ENCODE peak calls at places on chromosomes 13 and 19, in ten cellular contexts. One of them, this sample, is unnamed.

GRCh38 chr13:98322091-98322718 is 145.1 kb upstream of the RNF113B start:
- ATAC-seq in activated naive CD8-positive, alpha-beta T cell treated with anti-CD3 and anti-CD28 coated beads, Interleukin-2, amount 50 U/mL, for 24 hours: no peak
- ATAC-seq in psoas muscle: no peak
- ATAC-seq in activated CD8-positive, alpha-beta T cell treated with anti-CD3 and anti-CD28 coated beads, Interleukin-2, amount 10 ng/mL, durations not matched to agents 7 days and 5 days: no peak
- ATAC-seq in IMR-90: no peak
- ATAC-seq in gastroesophageal sphincter: no peak
- ATAC-seq in stimulated activated naive B cell treated with anti-CD40 and anti-IgM and Interleukin-4, amounts not matched to agents 10 μg/mL and 1 μg/mL and 100 μg/mL, for 72 hours: no peak
- ATAC-seq in activated CD4-positive, alpha-beta T cell treated with anti-CD3 and anti-CD28 coated beads for 36 hours: no peak
- ATAC-seq in aorta: no peak
- ATAC-seq in naive B cell: no peak
- ATAC-seq in this sample: no peak

GRCh38 chr13:110179116-110179857 is 127.7 kb downstream of the COL4A1 start:
- ATAC-seq in naive B cell: no peak
- ATAC-seq in psoas muscle: no peak
- ATAC-seq in activated naive CD8-positive, alpha-beta T cell treated with anti-CD3 and anti-CD28 coated beads, Interleukin-2, amount 50 U/mL, for 24 hours: no peak
- ATAC-seq in aorta: no peak
- ATAC-seq in gastroesophageal sphincter: no peak
- ATAC-seq in IMR-90: no peak
- ATAC-seq in activated CD4-positive, alpha-beta T cell treated with anti-CD3 and anti-CD28 coated beads for 36 hours: no peak
- ATAC-seq in activated CD8-positive, alpha-beta T cell treated with anti-CD3 and anti-CD28 coated beads, Interleukin-2, amount 10 ng/mL, durations not matched to agents 7 days and 5 days: no peak
- ATAC-seq in stimulated activated naive B cell treated with anti-CD40 and anti-IgM and Interleukin-4, amounts not matched to agents 10 μg/mL and 1 μg/mL and 100 μg/mL, for 72 hours: no peak
- ATAC-seq in this sample: no peak

GRCh38 chr19:10975374-10976036 is 14.7 kb downstream of the SMARCA4 start:
- ATAC-seq in activated naive CD8-positive, alpha-beta T cell treated with anti-CD3 and anti-CD28 coated beads, Interleukin-2, amount 50 U/mL, for 24 hours: no peak
- ATAC-seq in IMR-90: peak
- ATAC-seq in activated CD4-positive, alpha-beta T cell treated with anti-CD3 and anti-CD28 coated beads for 36 hours: no peak
- ATAC-seq in activated CD8-positive, alpha-beta T cell treated with anti-CD3 and anti-CD28 coated beads, Interleukin-2, amount 10 ng/mL, durations not matched to agents 7 days and 5 days: no peak
- ATAC-seq in psoas muscle: peak
- ATAC-seq in stimulated activated naive B cell treated with anti-CD40 and anti-IgM and Interleukin-4, amounts not matched to agents 10 μg/mL and 1 μg/mL and 100 μg/mL, for 72 hours: no peak
- ATAC-seq in gastroesophageal sphincter: peak
- ATAC-seq in naive B cell: no peak
- ATAC-seq in aorta: peak
- ATAC-seq in this sample: no peak

GRCh38 chr19:37519890-37520289 is 13.2 kb downstream of the ZNF793 start:
- ATAC-seq in psoas muscle: no peak
- ATAC-seq in gastroesophageal sphincter: no peak
- ATAC-seq in naive B cell: no peak
- ATAC-seq in activated CD4-positive, alpha-beta T cell treated with anti-CD3 and anti-CD28 coated beads for 36 hours: peak
- ATAC-seq in IMR-90: no peak
- ATAC-seq in aorta: no peak
- ATAC-seq in activated naive CD8-positive, alpha-beta T cell treated with anti-CD3 and anti-CD28 coated beads, Interleukin-2, amount 50 U/mL, for 24 hours: peak
- ATAC-seq in stimulated activated naive B cell treated with anti-CD40 and anti-IgM and Interleukin-4, amounts not matched to agents 10 μg/mL and 1 μg/mL and 100 μg/mL, for 72 hours: peak
- ATAC-seq in activated CD8-positive, alpha-beta T cell treated with anti-CD3 and anti-CD28 coated beads, Interleukin-2, amount 10 ng/mL, durations not matched to agents 7 days and 5 days: no peak
- ATAC-seq in this sample: peak

GRCh38 chr13:75724742-75725504 is 88.8 kb downstream of the LMO7 start:
- ATAC-seq in IMR-90: no peak
- ATAC-seq in naive B cell: no peak
- ATAC-seq in activated CD4-positive, alpha-beta T cell treated with anti-CD3 and anti-CD28 coated beads for 36 hours: no peak
- ATAC-seq in activated CD8-positive, alpha-beta T cell treated with anti-CD3 and anti-CD28 coated beads, Interleukin-2, amount 10 ng/mL, durations not matched to agents 7 days and 5 days: no peak
- ATAC-seq in activated naive CD8-positive, alpha-beta T cell treated with anti-CD3 and anti-CD28 coated beads, Interleukin-2, amount 50 U/mL, for 24 hours: no peak
- ATAC-seq in gastroesophageal sphincter: no peak
- ATAC-seq in psoas muscle: peak
- ATAC-seq in aorta: no peak
- ATAC-seq in stimulated activated naive B cell treated with anti-CD40 and anti-IgM and Interleukin-4, amounts not matched to agents 10 μg/mL and 1 μg/mL and 100 μg/mL, for 72 hours: no peak
- ATAC-seq in this sample: no peak

GRCh38 chr19:42380155-42380554 is 9.9 kb downstream of the CNFN start:
- ATAC-seq in activated CD4-positive, alpha-beta T cell treated with anti-CD3 and anti-CD28 coated beads for 36 hours: no peak
- ATAC-seq in stimulated activated naive B cell treated with anti-CD40 and anti-IgM and Interleukin-4, amounts not matched to agents 10 μg/mL and 1 μg/mL and 100 μg/mL, for 72 hours: no peak
- ATAC-seq in activated CD8-positive, alpha-beta T cell treated with anti-CD3 and anti-CD28 coated beads, Interleukin-2, amount 10 ng/mL, durations not matched to agents 7 days and 5 days: no peak
- ATAC-seq in gastroesophageal sphincter: no peak
- ATAC-seq in psoas muscle: no peak
- ATAC-seq in activated naive CD8-positive, alpha-beta T cell treated with anti-CD3 and anti-CD28 coated beads, Interleukin-2, amount 50 U/mL, for 24 hours: no peak
- ATAC-seq in naive B cell: no peak
- ATAC-seq in aorta: no peak
- ATAC-seq in IMR-90: no peak
- ATAC-seq in this sample: no peak

GRCh38 chr13:98674968-98675528 is 77.4 kb downstream of the SLC15A1 start:
- ATAC-seq in stimulated activated naive B cell treated with anti-CD40 and anti-IgM and Interleukin-4, amounts not matched to agents 10 μg/mL and 1 μg/mL and 100 μg/mL, for 72 hours: no peak
- ATAC-seq in naive B cell: no peak
- ATAC-seq in gastroesophageal sphincter: no peak
- ATAC-seq in IMR-90: no peak
- ATAC-seq in activated CD4-positive, alpha-beta T cell treated with anti-CD3 and anti-CD28 coated beads for 36 hours: no peak
- ATAC-seq in psoas muscle: no peak
- ATAC-seq in activated CD8-positive, alpha-beta T cell treated with anti-CD3 and anti-CD28 coated beads, Interleukin-2, amount 10 ng/mL, durations not matched to agents 7 days and 5 days: no peak
- ATAC-seq in activated naive CD8-positive, alpha-beta T cell treated with anti-CD3 and anti-CD28 coated beads, Interleukin-2, amount 50 U/mL, for 24 hours: no peak
- ATAC-seq in aorta: no peak
- ATAC-seq in this sample: no peak

GRCh38 chr13:21033866-21034601 is 27.4 kb downstream of the LATS2 start:
- ATAC-seq in gastroesophageal sphincter: peak
- ATAC-seq in psoas muscle: peak
- ATAC-seq in naive B cell: no peak
- ATAC-seq in activated CD8-positive, alpha-beta T cell treated with anti-CD3 and anti-CD28 coated beads, Interleukin-2, amount 10 ng/mL, durations not matched to agents 7 days and 5 days: no peak
- ATAC-seq in IMR-90: peak
- ATAC-seq in activated naive CD8-positive, alpha-beta T cell treated with anti-CD3 and anti-CD28 coated beads, Interleukin-2, amount 50 U/mL, for 24 hours: no peak
- ATAC-seq in aorta: peak
- ATAC-seq in stimulated activated naive B cell treated with anti-CD40 and anti-IgM and Interleukin-4, amounts not matched to agents 10 μg/mL and 1 μg/mL and 100 μg/mL, for 72 hours: peak
- ATAC-seq in activated CD4-positive, alpha-beta T cell treated with anti-CD3 and anti-CD28 coated beads for 36 hours: no peak
- ATAC-seq in this sample: peak

GRCh38 chr13:110423689-110424302 is 116.7 kb downstream of the COL4A2 start:
- ATAC-seq in activated naive CD8-positive, alpha-beta T cell treated with anti-CD3 and anti-CD28 coated beads, Interleukin-2, amount 50 U/mL, for 24 hours: no peak
- ATAC-seq in naive B cell: no peak
- ATAC-seq in psoas muscle: peak
- ATAC-seq in stimulated activated naive B cell treated with anti-CD40 and anti-IgM and Interleukin-4, amounts not matched to agents 10 μg/mL and 1 μg/mL and 100 μg/mL, for 72 hours: peak
- ATAC-seq in IMR-90: no peak
- ATAC-seq in aorta: no peak
- ATAC-seq in gastroesophageal sphincter: no peak
- ATAC-seq in activated CD8-positive, alpha-beta T cell treated with anti-CD3 and anti-CD28 coated beads, Interleukin-2, amount 10 ng/mL, durations not matched to agents 7 days and 5 days: no peak
- ATAC-seq in activated CD4-positive, alpha-beta T cell treated with anti-CD3 and anti-CD28 coated beads for 36 hours: no peak
- ATAC-seq in this sample: no peak

GRCh38 chr13:57424379-57424778 is 207.2 kb upstream of the PCDH17 start:
- ATAC-seq in stimulated activated naive B cell treated with anti-CD40 and anti-IgM and Interleukin-4, amounts not matched to agents 10 μg/mL and 1 μg/mL and 100 μg/mL, for 72 hours: no peak
- ATAC-seq in naive B cell: no peak
- ATAC-seq in activated CD8-positive, alpha-beta T cell treated with anti-CD3 and anti-CD28 coated beads, Interleukin-2, amount 10 ng/mL, durations not matched to agents 7 days and 5 days: no peak
- ATAC-seq in aorta: no peak
- ATAC-seq in activated naive CD8-positive, alpha-beta T cell treated with anti-CD3 and anti-CD28 coated beads, Interleukin-2, amount 50 U/mL, for 24 hours: no peak
- ATAC-seq in psoas muscle: no peak
- ATAC-seq in gastroesophageal sphincter: no peak
- ATAC-seq in activated CD4-positive, alpha-beta T cell treated with anti-CD3 and anti-CD28 coated beads for 36 hours: no peak
- ATAC-seq in IMR-90: no peak
- ATAC-seq in this sample: no peak

GRCh38 chr19:48900477-48901452 is 653 bp downstream of the NUCB1 start:
- ATAC-seq in stimulated activated naive B cell treated with anti-CD40 and anti-IgM and Interleukin-4, amounts not matched to agents 10 μg/mL and 1 μg/mL and 100 μg/mL, for 72 hours: peak
- ATAC-seq in aorta: peak
- ATAC-seq in IMR-90: peak
- ATAC-seq in naive B cell: no peak
- ATAC-seq in psoas muscle: peak
- ATAC-seq in activated naive CD8-positive, alpha-beta T cell treated with anti-CD3 and anti-CD28 coated beads, Interleukin-2, amount 50 U/mL, for 24 hours: no peak
- ATAC-seq in gastroesophageal sphincter: no peak
- ATAC-seq in activated CD4-positive, alpha-beta T cell treated with anti-CD3 and anti-CD28 coated beads for 36 hours: no peak
- ATAC-seq in activated CD8-positive, alpha-beta T cell treated with anti-CD3 and anti-CD28 coated beads, Interleukin-2, amount 10 ng/mL, durations not matched to agents 7 days and 5 days: peak
- ATAC-seq in this sample: no peak

GRCh38 chr19:3458595-3459284 is 21.6 kb downstream of the SMIM24 start:
- ATAC-seq in activated naive CD8-positive, alpha-beta T cell treated with anti-CD3 and anti-CD28 coated beads, Interleukin-2, amount 50 U/mL, for 24 hours: no peak
- ATAC-seq in activated CD4-positive, alpha-beta T cell treated with anti-CD3 and anti-CD28 coated beads for 36 hours: no peak
- ATAC-seq in naive B cell: no peak
- ATAC-seq in gastroesophageal sphincter: peak
- ATAC-seq in IMR-90: peak
- ATAC-seq in aorta: peak
- ATAC-seq in psoas muscle: peak
- ATAC-seq in stimulated activated naive B cell treated with anti-CD40 and anti-IgM and Interleukin-4, amounts not matched to agents 10 μg/mL and 1 μg/mL and 100 μg/mL, for 72 hours: no peak
- ATAC-seq in activated CD8-positive, alpha-beta T cell treated with anti-CD3 and anti-CD28 coated beads, Interleukin-2, amount 10 ng/mL, durations not matched to agents 7 days and 5 days: no peak
- ATAC-seq in this sample: no peak

GRCh38 chr19:15195381-15195964 is 5.3 kb downstream of the NOTCH3 start:
- ATAC-seq in naive B cell: peak
- ATAC-seq in psoas muscle: peak
- ATAC-seq in activated CD4-positive, alpha-beta T cell treated with anti-CD3 and anti-CD28 coated beads for 36 hours: peak
- ATAC-seq in gastroesophageal sphincter: peak
- ATAC-seq in activated CD8-positive, alpha-beta T cell treated with anti-CD3 and anti-CD28 coated beads, Interleukin-2, amount 10 ng/mL, durations not matched to agents 7 days and 5 days: peak
- ATAC-seq in aorta: peak
- ATAC-seq in stimulated activated naive B cell treated with anti-CD40 and anti-IgM and Interleukin-4, amounts not matched to agents 10 μg/mL and 1 μg/mL and 100 μg/mL, for 72 hours: peak
- ATAC-seq in IMR-90: peak
- ATAC-seq in activated naive CD8-positive, alpha-beta T cell treated with anti-CD3 and anti-CD28 coated beads, Interleukin-2, amount 50 U/mL, for 24 hours: peak
- ATAC-seq in this sample: peak